ENCODE peak calls at places on chromosomes 1 and 21, in four cellular contexts. Q, L, A and S are unnamed samples.

GRCh38 chr1:114669562-114670082 is at the start of gene DENND2C:
- DNase-seq in Q (no peak), L (no peak), A (no peak), S (no peak)

GRCh38 chr21:32719085-32719484 is 8.7 kb downstream of the SYNJ1 start:
- DNase-seq in A (no peak), L (no peak), Q (no peak), S (no peak)

GRCh38 chr1:14740466-14740865 is 142.0 kb downstream of the KAZN start:
- DNase-seq in L (no peak), Q (no peak), A (no peak), S (no peak)

GRCh38 chr1:215878843-215879242 is 311.7 kb downstream of the KCTD3 start:
- DNase-seq in A (no peak), L (no peak), Q (no peak), S (no peak)

GRCh38 chr1:183149273-183149672 is 36.8 kb upstream of the LAMC2 start:
- DNase-seq in Q (no peak), L (no peak), A (no peak), S (no peak)

GRCh38 chr1:240765732-240766363 is 153.9 kb upstream of the GREM2 start:
- DNase-seq in A (peak), Q (no peak), L (no peak), S (no peak)

GRCh38 chr21:27787046-27787445 is 820.2 kb upstream of the ADAMTS5 start:
- DNase-seq in Q (no peak), A (no peak), L (no peak), S (no peak)

GRCh38 chr1:58874757-58875755 is 91.2 kb upstream of the JUN start:
- DNase-seq in A (peak), L (no peak), Q (no peak), S (no peak)

GRCh38 chr1:25037174-25038074 is 107.3 kb upstream of the RUNX3 start:
- DNase-seq in A (no peak), L (no peak), Q (peak), S (no peak)

GRCh38 chr1:214637722-214638473 is 34.9 kb downstream of the CENPF start:
- DNase-seq in Q (peak), A (peak), L (no peak), S (no peak)

GRCh38 chr1:178011101-178011828 is 41.4 kb upstream of the SEC16B start:
- DNase-seq in Q (no peak), L (no peak), A (no peak), S (no peak)

GRCh38 chr1:214228976-214229375 is 52.0 kb upstream of the SMYD2 start:
- DNase-seq in L (no peak), Q (no peak), A (no peak), S (no peak)

GRCh38 chr1:97451944-97452343 is 468.9 kb downstream of the DPYD start:
- DNase-seq in L (no peak), Q (no peak), A (no peak), S (no peak)

GRCh38 chr1:64453695-64454094 is 16.2 kb upstream of the CACHD1 start:
- DNase-seq in L (no peak), A (no peak), Q (no peak), S (no peak)

GRCh38 chr1:3174487-3175247 is 105.7 kb downstream of the PRDM16 start:
- DNase-seq in A (peak), L (peak), Q (no peak), S (no peak)

GRCh38 chr1:63651110-63651776 is 58.0 kb downstream of the PGM1 start:
- DNase-seq in A (peak), Q (no peak), L (no peak), S (no peak)

GRCh38 chr1:182789138-182790076 is at the start of gene NPL:
- DNase-seq in L (peak), A (no peak), Q (no peak), S (no peak)

GRCh38 chr1:25500694-25501093 is 42.7 kb upstream of the LDLRAP1 start:
- DNase-seq in Q (no peak), L (no peak), A (no peak), S (no peak)

GRCh38 chr21:25911730-25912401 is 177.1 kb downstream of the GABPA start:
- DNase-seq in A (no peak), L (no peak), Q (no peak), S (no peak)

GRCh38 chr21:43361493-43362296 is 65.2 kb downstream of the SIK1 start:
- DNase-seq in L (no peak), Q (no peak), A (no peak), S (no peak)

GRCh38 chr1:107430540-107431228 is 289.8 kb downstream of the NTNG1 start:
- DNase-seq in L (no peak), Q (peak), A (peak), S (no peak)

GRCh38 chr1:62508187-62508758 is 71.4 kb downstream of the USP1 start:
- DNase-seq in A (peak), Q (peak), L (no peak), S (no peak)

GRCh38 chr21:42526379-42526727 is 12.7 kb downstream of the SLC37A1 start:
- DNase-seq in A (no peak), Q (no peak), L (no peak), S (no peak)